ENCODE peak calls at places on chromosomes 5 and 9, in five cellular contexts. O is GM23338, U is K562, M is fibroblast of lung, E is astrocyte. Z is an unnamed sample.

GRCh38 chr5:107670028-107670926 is 460 bp downstream of the EFNA5 start:
- DNase-seq in M (peak; percentile 32), E (peak; percentile 26), O (peak; percentile 71), U (no peak), Z (peak; percentile 58)

GRCh38 chr9:112032009-112032408 is 135.4 kb downstream of the UGCG start:
- DNase-seq in O (no peak), M (no peak), U (no peak), E (no peak), Z (no peak)

GRCh38 chr5:72848474-72849428 is 32.3 kb downstream of the TNPO1 start:
- DNase-seq in E (no peak), O (peak; percentile 58), U (peak; percentile 67), M (no peak), Z (peak; percentile 54)

GRCh38 chr9:13278368-13279246 is 885 bp downstream of the MPDZ start:
- DNase-seq in O (peak; percentile 67), E (peak; percentile 80), M (peak; percentile 67), U (peak; percentile 52), Z (peak; percentile 81)

GRCh38 chr5:107218457-107219193 is 452.1 kb downstream of the EFNA5 start:
- DNase-seq in O (no peak), E (peak; percentile 64), U (no peak), M (no peak), Z (no peak)

GRCh38 chr5:137310051-137310730 is 188.9 kb downstream of the SPOCK1 start:
- DNase-seq in E (peak; percentile 94), M (peak; percentile 83), O (peak; percentile 22), U (no peak), Z (peak; percentile 81)

GRCh38 chr5:5188377-5189020 is 48.4 kb downstream of the ADAMTS16 start:
- DNase-seq in E (no peak), U (no peak), O (no peak), M (no peak), Z (no peak)

GRCh38 chr5:94972268-94972667 is 312.6 kb downstream of the MCTP1 start:
- DNase-seq in M (no peak), E (no peak), U (no peak), O (no peak), Z (no peak)

GRCh38 chr5:139272471-139273321 is 20.8 kb upstream of the MATR3 start:
- DNase-seq in M (peak; percentile 57), U (no peak), O (no peak), E (peak; percentile 47), Z (peak; percentile 58)

GRCh38 chr5:137234973-137235943 is 263.9 kb downstream of the SPOCK1 start:
- DNase-seq in E (peak; percentile 76), U (no peak), O (no peak), M (no peak), Z (no peak)

GRCh38 chr5:11588803-11589202 is 315.4 kb downstream of the CTNND2 start:
- DNase-seq in E (peak; percentile 16), U (no peak), O (peak; percentile 82), M (no peak), Z (no peak)

GRCh38 chr9:99828417-99829176 is 6.9 kb downstream of the NR4A3 start:
- DNase-seq in O (peak; percentile 74), M (peak; percentile 32), U (no peak), E (no peak), Z (peak; percentile 38)

GRCh38 chr5:158621381-158621780 is 478.3 kb downstream of the EBF1 start:
- DNase-seq in O (no peak), M (no peak), U (no peak), E (no peak), Z (no peak)

GRCh38 chr5:57772512-57772911 is 289.9 kb upstream of the ACTBL2 start:
- DNase-seq in O (no peak), U (no peak), M (no peak), E (peak; percentile 39), Z (no peak)

GRCh38 chr5:91141642-91142041 is 241.5 kb downstream of the ARRDC3 start:
- DNase-seq in E (no peak), M (no peak), O (peak; percentile 25), U (no peak), Z (no peak)

GRCh38 chr9:71549023-71549422 is 219.3 kb downstream of the CEMIP2 start:
- DNase-seq in M (no peak), O (no peak), U (no peak), E (no peak), Z (no peak)

GRCh38 chr5:160685695-160686094 is 166.3 kb downstream of the ATP10B start:
- DNase-seq in E (no peak), U (peak; percentile 2), M (no peak), O (peak; percentile 75), Z (no peak)

GRCh38 chr5:37495668-37496067 is 116.5 kb downstream of the WDR70 start:
- DNase-seq in E (peak; percentile 93), U (no peak), O (no peak), M (peak; percentile 62), Z (peak; percentile 96)

DNA sequence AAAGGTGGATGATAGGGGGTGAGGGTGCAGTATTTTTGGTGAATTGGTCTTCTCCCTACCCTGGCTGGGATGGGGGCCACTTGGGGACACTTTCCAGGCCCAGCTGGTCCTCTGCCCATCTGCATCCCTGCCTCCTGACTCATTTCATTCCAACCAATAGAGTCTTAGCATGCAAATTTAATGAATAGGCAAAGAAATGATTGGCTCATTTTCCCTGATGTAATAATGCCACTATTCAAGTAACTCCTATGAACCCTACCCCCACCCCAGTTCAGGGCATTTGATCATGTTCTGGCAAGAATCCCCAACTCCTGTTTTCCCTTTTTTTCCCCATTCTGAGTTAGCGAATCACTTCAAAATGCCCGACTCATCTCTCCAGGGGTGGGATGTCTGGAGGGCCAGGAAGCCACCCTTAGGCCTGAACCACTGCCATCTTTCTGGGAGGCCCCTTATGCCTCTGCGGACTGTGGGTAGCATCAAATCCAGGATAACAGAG is 56.7 kb downstream of the PCDH1 start:
- DNase-seq in M (peak; percentile 96), O (peak; percentile 92), E (peak; percentile 80), U (peak; percentile 55), Z (peak; percentile 85)
- H2AFZ ChIP-seq in M (no peak overlapping the region), O (no peak overlapping the region), E (peak overlapping the region; percentile 20), U (no peak overlapping the region), Z (no peak overlapping the region)

GRCh38 chr9:97855899-97856298 is 2.9 kb downstream of the FOXE1 start:
- DNase-seq in E (no peak), M (no peak), O (no peak), U (no peak), Z (no peak)

GRCh38 chr9:97857603-97858392 is 4.8 kb downstream of the FOXE1 start:
- DNase-seq in O (peak; percentile 64), E (no peak), U (no peak), M (no peak), Z (no peak)

GRCh38 chr9:97858393-97858713 is 5.3 kb downstream of the FOXE1 start:
- DNase-seq in M (no peak), E (no peak), U (no peak), O (no peak), Z (no peak)

GRCh38 chr9:97855486-97855875 is 2.5 kb downstream of the FOXE1 start:
- DNase-seq in M (no peak), O (peak; percentile 34), E (no peak), U (no peak), Z (no peak)

DNA sequence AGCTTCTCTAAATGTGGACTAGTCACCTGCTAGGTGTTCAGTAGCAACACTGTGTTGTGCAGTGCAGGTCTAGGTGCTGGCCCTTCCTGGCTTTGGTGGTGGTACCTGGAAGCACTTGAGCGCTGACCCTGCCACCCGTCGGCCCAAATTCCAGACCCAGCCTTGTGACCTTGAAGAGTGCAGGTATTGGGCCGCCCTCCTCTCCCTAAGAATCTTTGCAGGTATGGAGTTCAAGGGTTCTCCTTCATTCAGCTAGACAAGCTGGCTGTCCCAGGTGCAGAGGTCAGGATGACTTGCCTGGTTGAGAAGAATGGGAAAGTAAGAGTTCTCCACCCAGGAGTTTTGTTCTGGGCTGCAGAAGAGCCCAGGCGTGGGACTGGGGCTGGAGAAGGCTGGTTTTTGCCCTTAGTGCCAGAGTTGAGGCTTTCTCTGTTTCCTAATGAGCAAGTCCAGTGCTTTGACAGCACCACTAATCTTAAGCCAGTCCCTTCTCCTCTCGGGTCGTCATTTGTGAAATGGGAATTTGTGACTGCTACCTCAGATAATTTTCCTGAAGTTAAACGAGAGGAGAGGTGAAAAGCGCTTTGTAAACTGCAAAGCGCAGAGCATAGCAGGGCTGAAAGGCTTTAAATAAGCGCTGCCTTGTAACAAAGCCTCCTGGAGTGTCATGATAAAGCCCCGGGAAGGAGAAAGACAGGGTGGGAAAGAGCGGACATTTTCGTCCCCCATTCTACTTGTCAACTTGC is 4.0 kb downstream of the FOXE1 start:
- DNase-seq in O (peak; percentile 36), U (no peak), E (no peak), M (no peak), Z (no peak)
- H2AFZ ChIP-seq in O (no peak overlapping the region), U (no peak overlapping the region), E (no peak overlapping the region), M (no peak overlapping the region), Z (no peak overlapping the region)

GRCh38 chr5:26569241-26569928 is 469.0 kb downstream of the CDH9 start:
- DNase-seq in U (no peak), O (no peak), E (no peak), M (no peak), Z (no peak)

GRCh38 chr5:26563979-26564378 is 474.4 kb downstream of the CDH9 start:
- DNase-seq in O (no peak), M (no peak), U (no peak), E (no peak), Z (no peak)

GRCh38 chr5:26569929-26570258 is 468.5 kb downstream of the CDH9 start:
- DNase-seq in U (no peak), M (no peak), O (no peak), E (no peak), Z (no peak)

GRCh38 chr5:26572486-26572885 is 465.9 kb downstream of the CDH9 start:
- DNase-seq in M (no peak), U (no peak), O (no peak), E (no peak), Z (peak; percentile 23)

DNA sequence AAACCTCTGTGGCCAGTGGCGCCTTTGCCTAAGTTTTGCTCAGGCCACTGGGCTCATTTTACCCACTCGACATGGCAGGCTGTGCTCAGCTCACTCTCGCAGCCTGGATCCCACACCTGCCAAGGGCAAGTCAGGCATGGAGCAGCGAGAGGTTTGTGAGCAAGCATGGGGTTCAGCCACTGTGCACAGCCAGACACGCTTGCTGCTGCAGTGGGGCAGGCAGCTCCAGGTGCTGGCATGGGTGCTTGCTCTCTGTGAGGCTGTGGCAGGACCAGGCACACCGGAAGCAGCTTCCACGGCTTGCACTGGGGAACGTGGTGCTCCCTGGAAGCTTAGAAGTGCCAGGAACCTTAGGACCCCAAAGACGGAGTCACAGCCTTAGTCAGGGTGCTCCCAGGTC is 470.1 kb downstream of the CDH9 start:
- DNase-seq in U (no peak), M (no peak), O (no peak), E (no peak), Z (no peak)
- H2AFZ ChIP-seq in U (no peak overlapping the region), M (no peak overlapping the region), O (no peak overlapping the region), E (no peak overlapping the region), Z (no peak overlapping the region)

GRCh38 chr5:8875722-8876121 is 670.2 kb downstream of the SEMA5A start:
- DNase-seq in M (no peak), E (no peak), U (no peak), O (no peak), Z (no peak)

GRCh38 chr5:8869932-8870331 is 675.9 kb downstream of the SEMA5A start:
- DNase-seq in O (no peak), M (no peak), U (no peak), E (no peak), Z (no peak)

GRCh38 chr5:8865686-8866374 is 680.0 kb downstream of the SEMA5A start:
- DNase-seq in E (no peak), O (no peak), M (no peak), U (no peak), Z (no peak)

DNA sequence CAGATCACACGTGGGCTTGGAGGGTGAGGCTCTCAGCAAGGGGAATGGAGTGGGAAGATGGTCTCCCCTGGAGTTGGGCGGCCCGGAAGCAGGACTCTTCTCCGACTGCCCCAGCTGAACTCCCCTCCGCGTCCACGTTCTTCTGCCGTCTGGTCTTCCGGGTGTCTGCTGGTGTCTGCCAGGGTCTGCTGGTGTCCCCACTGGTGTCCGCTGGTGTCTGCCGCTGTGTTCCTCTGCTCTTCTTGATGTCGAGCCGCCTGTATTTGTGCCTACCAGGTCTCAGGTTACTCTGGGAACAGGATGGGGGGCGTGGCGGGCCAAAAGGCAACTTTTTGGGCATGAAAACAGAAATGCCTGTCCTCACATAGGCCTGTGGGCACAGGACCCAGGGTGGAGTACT is 675.5 kb downstream of the SEMA5A start:
- DNase-seq in O (no peak), E (no peak), M (no peak), U (no peak), Z (no peak)
- H2AFZ ChIP-seq in O (peak overlapping the region; percentile 59), E (no peak overlapping the region), M (no peak overlapping the region), U (no peak overlapping the region), Z (no peak overlapping the region)